ENCODE peak calls at places on chromosome 3, in five cellular contexts. P is Jurkat, Clone E6-1; T is hippocampal formation; C is SW480; M is AG10803. B is an unnamed sample.

GRCh38 chr3:50515565-50516047 is 12.2 kb upstream of the CACNA2D2 start:
- DNase-seq in T (no peak), C (no peak), P (no peak), M (no peak), B (no peak)

GRCh38 chr3:58986654-58987053 is 63.2 kb downstream of the CFAP20DC start:
- DNase-seq in P (no peak), T (no peak), M (no peak), C (no peak), B (no peak)

GRCh38 chr3:45792036-45792435 is 4.3 kb downstream of the SLC6A20 start:
- DNase-seq in P (no peak), T (no peak), C (no peak), M (no peak), B (peak)

GRCh38 chr3:35649405-35649804 is 10.1 kb downstream of the ARPP21 start:
- DNase-seq in C (no peak), M (no peak), P (no peak), T (no peak), B (no peak)

GRCh38 chr3:45739944-45740343 is 50.7 kb downstream of the SACM1L start:
- DNase-seq in T (no peak), P (no peak), M (no peak), C (no peak), B (no peak)

GRCh38 chr3:5791558-5791957 is 604.1 kb downstream of the EDEM1 start:
- DNase-seq in M (no peak), T (no peak), P (no peak), C (no peak), B (no peak)

GRCh38 chr3:47410801-47411646 is 30.2 kb downstream of the PTPN23 start:
- DNase-seq in C (no peak), P (no peak), M (no peak), T (no peak), B (no peak)

GRCh38 chr3:43211681-43212080 is 74.7 kb upstream of the SNRK start:
- DNase-seq in C (no peak), M (no peak), T (no peak), P (no peak), B (peak)

GRCh38 chr3:10528046-10528445 is 22.7 kb upstream of the ATP2B2 start:
- DNase-seq in M (no peak), C (no peak), P (no peak), T (no peak), B (no peak)

GRCh38 chr3:183253364-183253960 is 409 bp downstream of the B3GNT5 start:
- DNase-seq in C (peak), T (no peak), M (peak), P (no peak), B (no peak)

GRCh38 chr3:58120075-58120812 is 90.5 kb downstream of the DNASE1L3 start:
- DNase-seq in C (no peak), P (no peak), T (no peak), M (no peak), B (no peak)

GRCh38 chr3:12470111-12470510 is 14.2 kb upstream of the TSEN2 start:
- DNase-seq in P (no peak), M (peak), T (no peak), C (peak), B (no peak)

GRCh38 chr3:56048946-56049345 is 419.3 kb downstream of the ERC2 start:
- DNase-seq in T (no peak), M (no peak), P (no peak), C (no peak), B (no peak)

GRCh38 chr3:1696654-1697275 is 401.9 kb upstream of the CNTN4 start:
- DNase-seq in P (no peak), M (no peak), C (no peak), T (no peak), B (no peak)

GRCh38 chr3:36124118-36124796 is 256.0 kb upstream of the STAC start:
- DNase-seq in C (peak), P (no peak), M (peak), T (no peak), B (no peak)

GRCh38 chr3:99534951-99535704 is 103.3 kb upstream of the COL8A1 start:
- DNase-seq in P (no peak), T (no peak), M (peak), C (peak), B (no peak)

GRCh38 chr3:138947303-138948121 is 495 bp downstream of the FOXL2NB start:
- DNase-seq in M (peak), C (peak), P (no peak), T (no peak), B (no peak)

GRCh38 chr3:69458798-69459197 is 72.9 kb upstream of the FRMD4B start:
- DNase-seq in M (no peak), P (no peak), T (no peak), C (no peak), B (no peak)

GRCh38 chr3:38003371-38003816 is 12.8 kb downstream of the VILL start:
- DNase-seq in C (no peak), M (peak), T (peak), P (no peak), B (no peak)

GRCh38 chr3:30689202-30689641 is 82.8 kb downstream of the TGFBR2 start:
- DNase-seq in M (peak), P (no peak), C (peak), T (no peak), B (no peak)

GRCh38 chr3:183536238-183536880 is 19.1 kb downstream of the KLHL6 start:
- DNase-seq in P (no peak), M (no peak), C (no peak), T (no peak), B (no peak)

GRCh38 chr3:59884409-59884808 is 834.6 kb upstream of the CFAP20DC start:
- DNase-seq in C (no peak), T (no peak), M (no peak), P (no peak), B (no peak)

GRCh38 chr3:5231536-5231935 is 44.0 kb downstream of the EDEM1 start:
- DNase-seq in C (no peak), P (no peak), T (no peak), M (peak), B (no peak)

GRCh38 chr3:48466386-48467109 is 20.0 kb downstream of the ATRIP start:
- DNase-seq in P (no peak), T (no peak), M (peak), C (no peak), B (no peak)

GRCh38 chr3:134328147-134328591 is 46.1 kb downstream of the AMOTL2 start:
- DNase-seq in C (peak), M (peak), P (no peak), T (no peak), B (no peak)

GRCh38 chr3:29601861-29602585 is 321.2 kb downstream of the RBMS3 start:
- DNase-seq in M (no peak), P (no peak), C (no peak), T (no peak), B (no peak)